ENCODE peak calls at places on chromosomes 11 and 22, in four cellular contexts. R is stimulated activated CD4-positive, alpha-beta T cell treated with anti-CD3 and anti-CD28 coated beads, Interleukin-12 subunit alpha, Interleukin-12 subunit beta, amount 100 ng/mL, for 48 hours; W is progenitor cell of endocrine pancreas; Q is bronchial epithelial cell. U is an unnamed sample.

GRCh38 chr11:33699515-33700424 is 856 bp downstream of the C11orf91 start:
- DNase-seq in R (no peak), W (no peak), Q (no peak), U (no peak)

GRCh38 chr11:64263021-64263946 is 12.0 kb downstream of the PLCB3 start:
- DNase-seq in R (no peak), W (no peak), Q (peak), U (peak)

GRCh38 chr11:35682230-35683195 is 19.9 kb downstream of the TRIM44 start:
- DNase-seq in R (no peak), W (no peak), Q (no peak), U (no peak)

GRCh38 chr22:19195796-19196731 is 17.5 kb upstream of the SLC25A1 start:
- DNase-seq in R (no peak), W (no peak), Q (no peak), U (no peak)

GRCh38 chr11:76161261-76161961 is 44.9 kb downstream of the WNT11 start:
- DNase-seq in R (no peak), W (no peak), Q (no peak), U (no peak)

GRCh38 chr22:45998638-45999378 is 21.8 kb upstream of the WNT7B start:
- DNase-seq in R (no peak), W (no peak), Q (no peak), U (no peak)

GRCh38 chr11:44623716-44624491 is 58.4 kb downstream of the CD82 start:
- DNase-seq in R (no peak), W (peak), Q (no peak), U (no peak)

GRCh38 chr11:66327171-66328035 is 8.8 kb downstream of the RIN1 start:
- DNase-seq in R (no peak), W (no peak), Q (peak), U (peak)

GRCh38 chr11:15901790-15902189 is 454.6 kb downstream of the SOX6 start:
- DNase-seq in R (no peak), W (no peak), Q (peak), U (no peak)

GRCh38 chr11:102390667-102391449 is 43.8 kb downstream of the BIRC2 start:
- DNase-seq in R (peak), W (no peak), Q (peak), U (peak)

GRCh38 chr11:82577246-82577645 is 156.4 kb downstream of the FAM181B start:
- DNase-seq in R (no peak), W (no peak), Q (no peak), U (no peak)

GRCh38 chr11:76770642-76771445 is 12.3 kb upstream of the TSKU start:
- DNase-seq in R (no peak), W (no peak), Q (peak), U (peak)

GRCh38 chr11:57426439-57426753 is 525 bp downstream of the SLC43A3 start:
- DNase-seq in R (no peak), W (no peak), Q (peak), U (no peak)

GRCh38 chr11:61075891-61076290 is 26.4 kb upstream of the CD5 start:
- DNase-seq in R (no peak), W (no peak), Q (peak), U (no peak)

GRCh38 chr11:73650400-73650799 is 4.0 kb downstream of the PLEKHB1 start:
- DNase-seq in R (no peak), W (no peak), Q (no peak), U (no peak)

GRCh38 chr11:72848846-72849466 is 34.7 kb downstream of the ATG16L2 start:
- DNase-seq in R (peak), W (no peak), Q (peak), U (no peak)

GRCh38 chr11:12163181-12163841 is 52.9 kb downstream of the MICAL2 start:
- DNase-seq in R (no peak), W (no peak), Q (no peak), U (peak)

GRCh38 chr22:47044722-47045545 is 282.5 kb downstream of the TBC1D22A start:
- DNase-seq in R (no peak), W (no peak), Q (no peak), U (no peak)

GRCh38 chr22:41367680-41368542 is 13.8 kb upstream of the TEF start:
- DNase-seq in R (no peak), W (no peak), Q (peak), U (no peak)

GRCh38 chr22:28904211-28904808 is 20.9 kb downstream of the ZNRF3 start:
- DNase-seq in R (no peak), W (no peak), Q (peak), U (no peak)

GRCh38 chr11:127651175-127651887 is 650.8 kb upstream of the KIRREL3 start:
- DNase-seq in R (no peak), W (no peak), Q (peak), U (no peak)

GRCh38 chr11:8167796-8168195 is 1.0 kb downstream of the RIC3 start:
- DNase-seq in R (no peak), W (no peak), Q (peak), U (no peak)

GRCh38 chr11:15621565-15621964 is 506.8 kb downstream of the INSC start:
- DNase-seq in R (no peak), W (no peak), Q (no peak), U (no peak)

GRCh38 chr11:127624455-127624854 is 623.9 kb upstream of the KIRREL3 start:
- DNase-seq in R (no peak), W (no peak), Q (no peak), U (no peak)

GRCh38 chr11:109401532-109401931 is 20.5 kb upstream of the C11orf87 start:
- DNase-seq in R (no peak), W (no peak), Q (peak), U (no peak)

GRCh38 chr22:40462195-40462988 is 92.0 kb downstream of the SGSM3 start:
- DNase-seq in R (no peak), W (no peak), Q (no peak), U (no peak)

GRCh38 chr11:103108933-103109817 is at the start of gene DYNC2H1:
- DNase-seq in R (peak), W (peak), Q (peak), U (peak)

GRCh38 chr11:78535920-78536319 is 38.7 kb downstream of the NARS2 start:
- DNase-seq in R (no peak), W (no peak), Q (peak), U (no peak)

GRCh38 chr22:34847072-34847471 is 218.9 kb upstream of the ISX start:
- DNase-seq in R (no peak), W (no peak), Q (peak), U (peak)

GRCh38 chr11:93740802-93741093 is 547 bp downstream of the TAF1D start:
- DNase-seq in R (peak), W (no peak), Q (peak), U (peak)

GRCh38 chr22:39090426-39091064 is 6.5 kb upstream of the APOBEC3H start:
- DNase-seq in R (peak), W (no peak), Q (peak), U (peak)

GRCh38 chr11:7548659-7549283 is 35.0 kb downstream of the PPFIBP2 start:
- DNase-seq in R (no peak), W (peak), Q (no peak), U (no peak)